ENCODE peak calls at places on chromosomes 1 and 21, in seven cellular contexts. X is AG09309, U is aorta, J is GM23248, A is AG10803, L is MM.1S, B is right cardiac atrium. N is an unnamed sample.

GRCh38 chr1:107532318-107532717 is 391.5 kb downstream of the NTNG1 start:
- DNase-seq in X (no peak), U (no peak), J (no peak), A (no peak), L (no peak), B (no peak), N (peak; percentile 56)

GRCh38 chr1:211574705-211575104 is 4.3 kb downstream of the SLC30A1 start:
- DNase-seq in X (no peak), U (no peak), J (peak; percentile 50), A (no peak), L (no peak), B (no peak), N (peak; percentile 63)

GRCh38 chr1:109897244-109897955 is 13.2 kb upstream of the CSF1 start:
- DNase-seq in X (no peak), U (peak; percentile 31), J (peak; percentile 40), A (no peak), L (no peak), B (no peak), N (peak; percentile 61)

GRCh38 chr1:199629624-199630023 is 397.9 kb upstream of the NR5A2 start:
- DNase-seq in X (no peak), U (no peak), J (no peak), A (no peak), L (no peak), B (no peak), N (peak; percentile 91)

GRCh38 chr1:212651521-212651920 is 43.0 kb downstream of the ATF3 start:
- DNase-seq in X (no peak), U (no peak), J (peak; percentile 85), A (peak; percentile 62), L (no peak), B (no peak), N (no peak)

GRCh38 chr1:19773485-19773884 is 26.2 kb downstream of the TMCO4 start:
- DNase-seq in X (no peak), U (no peak), J (no peak), A (no peak), L (no peak), B (no peak), N (no peak)

GRCh38 chr1:9239622-9240401 is 5.2 kb downstream of the H6PD start:
- DNase-seq in X (peak; percentile 62), U (peak; percentile 74), J (peak; percentile 51), A (peak; percentile 33), L (peak; percentile 89), B (peak; percentile 57), N (no peak)

GRCh38 chr1:215891266-215891665 is 324.2 kb downstream of the KCTD3 start:
- DNase-seq in X (no peak), U (no peak), J (peak; percentile 13), A (no peak), L (no peak), B (no peak), N (no peak)

GRCh38 chr1:17018849-17019248 is 7.1 kb upstream of the ATP13A2 start:
- DNase-seq in X (no peak), U (no peak), J (no peak), A (no peak), L (peak; percentile 69), B (no peak), N (no peak)

GRCh38 chr1:10415211-10415930 is 14.9 kb upstream of the CENPS start:
- DNase-seq in X (peak; percentile 79), U (no peak), J (peak; percentile 81), A (peak; percentile 81), L (no peak), B (peak; percentile 25), N (peak; percentile 72)

GRCh38 chr1:202664083-202664482 is 46.2 kb downstream of the SYT2 start:
- DNase-seq in X (no peak), U (no peak), J (peak; percentile 39), A (no peak), L (no peak), B (no peak), N (peak; percentile 51)

GRCh38 chr1:78676347-78676982 is 26.8 kb downstream of the IFI44 start:
- DNase-seq in X (peak; percentile 27), U (no peak), J (peak; percentile 76), A (peak; percentile 74), L (peak; percentile 66), B (peak; percentile 25), N (peak; percentile 61)

GRCh38 chr1:25715888-25716287 is 84.1 kb upstream of the SELENON start:
- DNase-seq in X (no peak), U (no peak), J (no peak), A (no peak), L (no peak), B (no peak), N (no peak)

DNA sequence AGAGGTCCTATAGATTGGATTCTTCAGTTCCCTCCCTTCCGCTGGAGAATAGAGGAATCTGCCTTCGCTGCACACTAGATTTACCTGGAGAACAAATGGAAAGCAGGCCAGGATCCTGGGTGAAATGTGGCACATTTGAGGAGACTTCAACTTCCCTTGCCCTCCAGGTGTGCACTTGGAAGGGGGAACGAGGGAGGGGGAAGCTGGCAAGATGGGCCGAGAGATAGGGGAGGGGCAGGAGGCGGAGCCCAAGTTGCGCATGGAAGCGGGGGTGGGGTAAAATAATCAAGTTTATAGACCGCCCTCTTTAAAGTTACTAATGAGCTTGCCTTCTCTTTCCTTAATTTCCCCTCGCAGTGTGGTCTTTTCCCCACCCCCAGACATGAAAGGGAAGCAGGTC is 155.7 kb upstream of the CAMK1G start:
- DNase-seq in X (no peak), U (no peak), J (no peak), A (no peak), L (no peak), B (no peak), N (peak; percentile 68)
- H3K4me3 ChIP-seq in X (no peak overlapping the region), U (no peak overlapping the region), J (no peak overlapping the region), A (no peak overlapping the region), L (no peak overlapping the region), B (no peak overlapping the region), N (peak overlapping the region; percentile 48)

DNA sequence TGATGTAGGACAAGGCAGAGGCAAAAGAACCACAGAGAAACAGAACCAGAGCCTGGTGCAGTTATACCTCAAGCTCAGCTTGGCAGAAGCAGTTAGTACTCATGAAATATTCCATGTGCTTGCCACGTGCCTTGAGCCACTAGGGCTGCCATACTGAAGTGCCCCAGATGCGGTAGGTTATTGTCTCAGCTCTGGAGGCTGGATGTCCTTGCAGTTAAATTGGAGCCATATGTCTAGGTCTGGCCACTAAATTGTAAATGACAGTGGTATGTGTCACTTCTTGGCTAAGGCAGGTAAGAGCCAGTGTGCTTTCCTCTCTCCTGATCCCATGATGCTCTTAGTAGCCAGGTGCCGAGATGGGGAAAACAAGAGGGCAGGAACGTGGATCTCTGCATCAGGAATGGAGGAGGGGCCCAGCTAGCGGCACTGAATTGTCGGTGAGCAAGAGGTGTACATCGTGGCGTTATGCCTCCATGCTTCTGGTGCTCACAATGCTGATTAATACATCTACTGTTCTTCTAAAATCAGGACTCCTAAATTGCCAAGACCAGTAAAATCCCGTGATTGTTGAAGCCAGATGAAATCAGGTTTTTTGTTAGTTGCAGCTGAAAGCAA is 73.5 kb downstream of the PSMG1 start:
- DNase-seq in X (no peak), U (no peak), J (peak; percentile 5), A (no peak), L (no peak), B (no peak), N (no peak)
- H3K4me3 ChIP-seq in X (no peak overlapping the region), U (no peak overlapping the region), J (no peak overlapping the region), A (no peak overlapping the region), L (no peak overlapping the region), B (no peak overlapping the region), N (no peak overlapping the region)

GRCh38 chr1:44807364-44808062 is 362 bp upstream of the DYNLT4 start:
- DNase-seq in X (peak; percentile 99), U (peak; percentile 99), J (peak; percentile 100), A (peak; percentile 100), L (no peak), B (peak; percentile 99), N (peak; percentile 99)

GRCh38 chr1:44808063-44808937 is at the start of gene BTBD19:
- DNase-seq in X (no peak), U (peak; percentile 93), J (peak; percentile 98), A (peak; percentile 96), L (no peak), B (peak; percentile 92), N (no peak)

GRCh38 chr1:44805311-44806024 is 1.7 kb downstream of the DYNLT4 start:
- DNase-seq in X (no peak), U (peak; percentile 74), J (no peak), A (no peak), L (no peak), B (no peak), N (no peak)

GRCh38 chr1:44806704-44807363 is at the start of gene DYNLT4:
- DNase-seq in X (no peak), U (no peak), J (no peak), A (no peak), L (no peak), B (no peak), N (no peak)

DNA sequence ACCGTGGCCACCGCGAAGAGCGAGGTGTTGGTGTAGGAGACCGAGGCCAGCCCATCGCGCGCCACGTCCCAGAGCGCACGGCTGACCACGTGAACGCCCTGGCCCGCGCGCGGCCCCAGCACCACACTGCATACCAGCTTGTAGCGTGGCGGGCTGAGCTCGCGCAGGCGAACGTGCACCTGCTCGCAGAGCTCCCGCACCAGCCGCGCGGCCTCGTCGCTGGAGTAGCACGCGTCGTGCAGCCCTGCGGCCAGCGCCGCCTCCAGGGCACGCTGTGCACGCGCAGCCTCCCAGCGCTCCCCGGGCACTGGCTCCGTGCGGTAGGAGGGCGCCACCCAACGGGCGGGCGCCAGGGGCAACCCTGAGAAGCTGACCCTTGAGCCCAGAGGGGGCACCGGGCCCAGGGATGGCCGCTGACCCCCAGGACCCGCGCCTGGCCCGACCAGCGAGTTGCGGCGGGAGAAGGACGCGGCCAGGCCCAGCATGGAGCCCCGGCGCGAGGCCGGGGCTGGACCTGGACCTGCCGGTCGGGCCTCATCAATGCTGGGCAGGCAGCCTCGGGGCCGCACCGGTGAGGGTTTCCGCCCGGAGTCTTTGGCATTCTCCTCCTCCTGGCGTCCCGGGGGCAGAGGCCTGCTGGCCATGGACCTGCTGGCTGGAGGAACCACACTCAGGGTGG is 987 bp downstream of the DYNLT4 start:
- DNase-seq in X (no peak), U (peak; percentile 81), J (no peak), A (no peak), L (no peak), B (no peak), N (no peak)
- H3K4me3 ChIP-seq in X (no peak overlapping the region), U (no peak overlapping the region), J (peak overlapping the region; percentile 37), A (no peak overlapping the region), L (no peak overlapping the region), B (no peak overlapping the region), N (no peak overlapping the region)

DNA sequence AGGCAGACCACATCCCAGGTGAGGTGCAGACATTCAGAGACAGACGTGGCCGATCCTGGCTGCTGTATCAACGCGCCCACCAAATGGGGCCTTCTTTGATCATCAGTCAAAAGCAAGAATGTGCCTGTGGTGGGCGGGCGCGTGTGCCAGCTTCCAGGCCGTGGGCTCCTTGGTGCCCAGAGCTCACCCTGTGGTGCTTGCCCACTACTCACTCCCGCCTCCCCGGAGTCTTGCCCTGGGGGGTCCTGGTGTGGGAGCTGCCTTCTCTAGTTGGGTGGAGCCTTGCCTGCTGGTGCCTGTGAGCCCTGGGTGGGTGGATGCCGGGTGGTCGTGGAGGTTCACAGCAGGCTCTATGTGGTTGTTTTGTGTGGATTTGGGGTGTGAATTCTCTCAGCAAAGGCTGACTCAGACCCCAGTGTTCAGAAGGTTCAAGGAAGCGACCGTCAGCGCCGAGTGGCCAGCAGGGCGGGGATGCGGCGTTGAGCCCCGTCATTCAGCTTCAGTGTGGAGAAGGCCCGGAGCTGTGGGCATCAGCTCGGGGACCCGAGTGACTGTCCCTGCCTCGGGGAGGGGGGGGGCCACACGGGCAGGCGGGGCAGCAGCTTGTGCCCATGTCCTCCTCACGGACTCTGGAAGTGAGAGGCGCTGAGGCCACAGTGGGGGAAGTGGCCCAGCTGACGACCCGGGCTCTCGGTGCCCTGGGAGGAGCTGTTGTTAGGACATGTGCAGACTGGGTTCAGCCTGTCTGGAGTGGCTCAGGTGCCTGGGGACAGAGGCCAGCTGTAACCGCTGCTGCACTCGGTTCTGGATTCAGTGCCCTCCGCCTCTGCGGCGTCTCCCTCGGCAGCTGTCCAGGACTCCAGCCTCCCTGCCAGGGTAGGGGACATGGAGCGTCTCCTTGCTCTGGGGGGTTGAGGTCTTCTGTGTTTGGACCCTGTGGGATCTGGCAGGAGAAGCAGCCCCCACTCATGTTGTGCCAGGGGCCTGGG is 70.9 kb downstream of the SKI start:
- DNase-seq in X (no peak), U (no peak), J (no peak), A (no peak), L (no peak), B (peak; percentile 79), N (peak; percentile 31)
- H3K4me3 ChIP-seq in X (no peak overlapping the region), U (no peak overlapping the region), J (no peak overlapping the region), A (no peak overlapping the region), L (no peak overlapping the region), B (no peak overlapping the region), N (no peak overlapping the region)

N was measured in bronchial epithelial cell.